ENCODE peak calls at places on chromosomes 2 and 18, in five cellular contexts. G is trophoblast cell, K is IMR-90, D is neuronal stem cell, T is H9. F is an unnamed sample.

GRCh38 chr2:176830362-176830761 is 382.2 kb upstream of the HNRNPA3 start:
- DNase-seq in G (no peak), K (no peak), D (peak; percentile 76), T (peak; percentile 42), F (peak; percentile 83)

GRCh38 chr2:28648147-28648546 is 103.5 kb upstream of the PPP1CB start:
- DNase-seq in G (peak; percentile 36), K (no peak), D (no peak), T (no peak), F (no peak)

GRCh38 chr2:208025814-208026184 is 472 bp upstream of the PLEKHM3 start:
- DNase-seq in G (no peak), K (no peak), D (no peak), T (peak; percentile 37), F (no peak)

GRCh38 chr2:27320958-27321543 is 1.8 kb downstream of the MPV17 start:
- DNase-seq in G (peak; percentile 97), K (peak; percentile 99), D (no peak), T (peak; percentile 84), F (peak; percentile 95)

GRCh38 chr2:28269019-28269784 is 123.5 kb upstream of the FOSL2 start:
- DNase-seq in G (peak; percentile 80), K (peak; percentile 51), D (no peak), T (no peak), F (peak; percentile 82)

GRCh38 chr2:7915302-7916200 is 766.3 kb upstream of the ID2 start:
- DNase-seq in G (no peak), K (peak; percentile 9), D (no peak), T (no peak), F (no peak)

GRCh38 chr2:49770919-49771318 is 616.6 kb upstream of the FSHR start:
- DNase-seq in G (no peak), K (no peak), D (peak; percentile 59), T (peak; percentile 88), F (peak; percentile 83)

GRCh38 chr2:147294825-147295392 is 549.9 kb upstream of the ACVR2A start:
- DNase-seq in G (no peak), K (no peak), D (no peak), T (no peak), F (no peak)

GRCh38 chr2:20603791-20604190 is 47.1 kb downstream of the HS1BP3 start:
- DNase-seq in G (no peak), K (no peak), D (no peak), T (no peak), F (no peak)

GRCh38 chr2:159195719-159196118 is 90.8 kb downstream of the WDSUB1 start:
- DNase-seq in G (no peak), K (no peak), D (no peak), T (no peak), F (no peak)

GRCh38 chr18:7467708-7468466 is 99.2 kb upstream of the PTPRM start:
- DNase-seq in G (no peak), K (peak; percentile 27), D (no peak), T (no peak), F (peak; percentile 5)

GRCh38 chr2:73212448-73213176 is 1.4 kb upstream of the SMYD5 start:
- DNase-seq in G (peak; percentile 71), K (peak; percentile 87), D (peak; percentile 62), T (peak; percentile 82), F (peak; percentile 83)

GRCh38 chr2:240624950-240625621 is at the start of gene GPR35:
- DNase-seq in G (peak; percentile 26), K (peak; percentile 43), D (no peak), T (peak; percentile 24), F (no peak)

GRCh38 chr2:171160630-171161424 is at the start of gene TLK1:
- DNase-seq in G (peak; percentile 65), K (peak; percentile 69), D (peak; percentile 66), T (peak; percentile 75), F (peak; percentile 87)

GRCh38 chr2:133747965-133748700 is 179.9 kb upstream of the NCKAP5 start:
- DNase-seq in G (no peak), K (peak; percentile 68), D (no peak), T (no peak), F (no peak)

GRCh38 chr2:171553858-171554257 is 31.6 kb downstream of the CYBRD1 start:
- DNase-seq in G (peak; percentile 58), K (no peak), D (no peak), T (peak; percentile 38), F (peak; percentile 39)

GRCh38 chr2:98637401-98638144 is 29.2 kb downstream of the UNC50 start:
- DNase-seq in G (no peak), K (no peak), D (no peak), T (no peak), F (no peak)

GRCh38 chr2:27638709-27639108 is 9.9 kb downstream of the GPN1 start:
- DNase-seq in G (no peak), K (peak; percentile 90), D (no peak), T (no peak), F (no peak)

GRCh38 chr2:222481941-222482340 is 57.6 kb downstream of the SGPP2 start:
- DNase-seq in G (no peak), K (no peak), D (no peak), T (no peak), F (no peak)

GRCh38 chr2:11055816-11056215 is 99.5 kb upstream of the SLC66A3 start:
- DNase-seq in G (no peak), K (no peak), D (no peak), T (no peak), F (no peak)

GRCh38 chr2:18312818-18313217 is 247.6 kb downstream of the RDH14 start:
- DNase-seq in G (no peak), K (no peak), D (no peak), T (no peak), F (no peak)

GRCh38 chr2:176709541-176709951 is 440.3 kb downstream of the MTX2 start:
- DNase-seq in G (no peak), K (no peak), D (no peak), T (no peak), F (peak; percentile 24)

GRCh38 chr2:173126819-173127218 is 51.2 kb downstream of the MAP3K20 start:
- DNase-seq in G (no peak), K (peak; percentile 62), D (no peak), T (no peak), F (no peak)

DNA sequence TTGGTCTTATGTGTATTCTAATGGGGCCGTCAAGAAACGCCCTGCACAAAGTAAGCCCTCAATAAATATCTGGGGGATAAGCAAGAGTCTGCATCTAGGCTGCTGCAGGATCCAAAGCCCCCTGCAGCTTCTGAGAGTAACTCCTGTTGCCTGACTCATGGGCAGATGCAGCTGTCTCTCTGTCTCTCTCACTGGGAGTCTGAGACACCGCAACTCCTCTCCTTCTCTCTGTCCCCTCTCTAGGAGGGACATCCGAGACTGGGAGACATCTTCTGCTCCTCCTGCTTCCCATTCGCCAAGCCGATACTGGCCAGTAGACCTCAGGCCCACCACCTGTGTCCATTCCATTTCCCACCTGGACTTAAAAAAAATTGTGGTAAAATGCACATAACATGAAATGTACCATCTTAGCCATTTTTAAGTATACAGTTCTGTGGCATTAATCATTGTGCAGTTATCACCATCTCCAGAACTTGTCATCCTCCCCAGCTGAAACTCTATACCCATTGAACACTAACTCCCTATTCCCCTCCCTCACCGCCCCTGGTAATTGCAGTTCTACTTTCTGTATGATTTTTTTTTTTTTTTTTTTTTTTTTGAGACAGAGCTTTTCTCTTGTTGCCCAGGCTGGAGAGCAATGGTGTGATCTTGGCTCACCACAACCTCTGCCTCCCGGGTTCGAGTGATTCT is 20.1 kb downstream of the DYSF start:
- DNase-seq in G (no peak), K (no peak), D (no peak), T (no peak), F (no peak)
- H3K23ac ChIP-seq in G (no peak overlapping the region), K (no peak overlapping the region), D (no peak overlapping the region), T (no peak overlapping the region), F (no peak overlapping the region)

GRCh38 chr18:79203017-79203605 is 133.9 kb downstream of the ATP9B start:
- DNase-seq in G (no peak), K (peak; percentile 50), D (no peak), T (no peak), F (no peak)

GRCh38 chr18:79197531-79197930 is 128.3 kb downstream of the ATP9B start:
- DNase-seq in G (no peak), K (no peak), D (no peak), T (no peak), F (no peak)

GRCh38 chr18:79204889-79205807 is 136.0 kb downstream of the ATP9B start:
- DNase-seq in G (no peak), K (no peak), D (no peak), T (no peak), F (no peak)

GRCh38 chr18:79199691-79200374 is 130.6 kb downstream of the ATP9B start:
- DNase-seq in G (peak; percentile 31), K (peak; percentile 35), D (no peak), T (no peak), F (no peak)

DNA sequence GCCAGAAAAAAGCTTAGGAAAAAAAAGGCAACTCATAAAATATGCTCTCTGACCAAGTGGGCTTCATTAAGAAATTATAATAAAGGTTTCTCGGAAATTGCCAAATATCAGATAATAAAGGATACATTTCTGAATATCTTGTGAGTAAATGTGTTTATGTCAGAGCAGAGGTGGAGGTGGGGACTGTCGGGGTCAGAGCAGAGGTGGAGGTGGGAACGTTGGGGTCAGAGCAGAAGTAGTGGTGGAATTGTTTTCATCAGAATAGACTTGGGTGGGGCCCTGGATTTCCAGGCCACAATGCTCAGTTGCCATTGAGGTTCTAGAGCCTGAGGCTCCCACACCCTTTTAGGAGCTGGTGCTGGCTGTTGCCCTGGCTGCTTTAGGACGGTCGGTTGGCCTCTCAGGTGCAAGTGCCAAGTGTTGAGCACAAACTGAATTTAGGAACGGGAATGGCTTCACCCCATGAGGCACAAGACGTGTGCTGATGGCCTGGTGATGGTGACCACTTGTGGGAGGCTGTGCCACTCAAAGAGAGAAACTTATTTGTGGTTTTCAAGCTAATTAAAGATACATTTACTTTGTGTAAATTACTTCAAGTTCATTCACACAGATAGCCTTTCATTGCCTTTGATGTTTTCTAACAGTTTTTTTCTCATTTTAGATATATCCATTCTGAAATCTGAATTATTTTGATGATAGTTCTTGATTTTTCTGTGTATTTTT is 131.5 kb downstream of the ATP9B start:
- DNase-seq in G (peak; percentile 3), K (peak; percentile 25), D (peak; percentile 30), T (peak; percentile 85), F (peak; percentile 53)
- H3K23ac ChIP-seq in G (no peak overlapping the region), K (no peak overlapping the region), D (no peak overlapping the region), T (no peak overlapping the region), F (no peak overlapping the region)

GRCh38 chr2:5693288-5694015 is 1.3 kb downstream of the SOX11 start:
- DNase-seq in G (no peak), K (peak; percentile 22), D (no peak), T (peak; percentile 49), F (peak; percentile 64)

GRCh38 chr2:5690718-5691658 is 1.2 kb upstream of the SOX11 start:
- DNase-seq in G (no peak), K (peak; percentile 66), D (peak; percentile 82), T (peak; percentile 81), F (peak; percentile 90)

GRCh38 chr2:5691659-5692529 is at the start of gene SOX11:
- DNase-seq in G (no peak), K (peak; percentile 95), D (peak; percentile 96), T (peak; percentile 93), F (peak; percentile 97)

GRCh38 chr2:5694016-5694690 is 2.0 kb downstream of the SOX11 start:
- DNase-seq in G (no peak), K (peak; percentile 25), D (no peak), T (no peak), F (peak; percentile 71)

GRCh38 chr2:5692561-5693287 is 540 bp downstream of the SOX11 start:
- DNase-seq in G (no peak), K (peak; percentile 44), D (no peak), T (no peak), F (peak; percentile 67)
- H3K23ac ChIP-seq in G (no peak overlapping the region), K (peak overlapping the region; percentile 92), D (peak overlapping the region; percentile 98), T (no peak overlapping the region), F (peak overlapping the region; percentile 98)

DNA sequence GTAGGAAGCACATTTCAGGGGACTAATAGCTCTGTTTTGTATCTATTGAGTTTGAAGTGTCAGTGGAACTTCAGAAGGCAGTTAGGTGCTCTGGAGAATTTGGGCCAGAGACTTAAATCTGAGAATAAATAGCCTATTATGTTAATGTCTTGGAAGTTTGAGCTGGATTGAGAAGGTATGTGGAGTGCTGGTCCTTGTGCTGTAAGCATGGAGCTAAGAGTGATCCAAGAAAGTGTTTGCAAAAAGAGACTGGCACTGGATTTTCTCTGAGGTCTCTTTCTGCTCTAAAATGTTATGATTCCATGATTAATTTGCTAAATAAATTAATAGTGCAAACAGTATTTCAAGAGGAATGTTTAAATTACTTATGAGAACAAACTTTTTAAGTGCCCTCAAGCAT is 63.3 kb downstream of the ICOS start:
- DNase-seq in G (no peak), K (no peak), D (no peak), T (no peak), F (no peak)
- H3K23ac ChIP-seq in G (no peak overlapping the region), K (no peak overlapping the region), D (no peak overlapping the region), T (no peak overlapping the region), F (no peak overlapping the region)